ENCODE peak calls at places on chromosomes 6 and 20, in five cellular contexts. T, L, B, D and W are unnamed samples.

GRCh38 chr6:133404728-133405127 is 163.6 kb downstream of the EYA4 start:
- DNase-seq in B (no peak), D (no peak), T (no peak), L (no peak), W (no peak)

GRCh38 chr6:109236140-109237081 is 141.1 kb downstream of the CEP57L1 start:
- DNase-seq in B (no peak), L (peak), T (peak), D (peak), W (peak)

GRCh38 chr20:11200423-11200822 is 526.6 kb upstream of the JAG1 start:
- DNase-seq in D (no peak), B (no peak), L (no peak), T (no peak), W (no peak)

GRCh38 chr6:43856005-43856765 is 86.2 kb downstream of the VEGFA start:
- DNase-seq in B (peak), T (peak), L (no peak), D (no peak), W (no peak)

GRCh38 chr20:17875981-17876385 is 92.6 kb downstream of the SNX5 start:
- DNase-seq in T (no peak), B (peak), D (no peak), L (no peak), W (no peak)

GRCh38 chr20:49185071-49185757 is 2.9 kb downstream of the STAU1 start:
- DNase-seq in B (no peak), T (no peak), L (no peak), D (no peak), W (no peak)

GRCh38 chr6:149236584-149236983 is 80.9 kb upstream of the TAB2 start:
- DNase-seq in D (no peak), B (peak), L (no peak), T (no peak), W (no peak)

GRCh38 chr6:131510094-131510493 is 62.9 kb upstream of the ARG1 start:
- DNase-seq in T (no peak), B (no peak), L (no peak), D (peak), W (peak)

GRCh38 chr20:51382111-51382985 is 160.2 kb downstream of the NFATC2 start:
- DNase-seq in L (no peak), B (no peak), T (no peak), D (no peak), W (no peak)

GRCh38 chr6:15400572-15401004 is 154.7 kb downstream of the JARID2 start:
- DNase-seq in L (peak), D (no peak), T (peak), B (peak), W (peak)

GRCh38 chr6:108945686-108946158 is 97.5 kb downstream of the ARMC2 start:
- DNase-seq in D (no peak), T (no peak), B (peak), L (peak), W (no peak)

GRCh38 chr20:52410746-52411317 is 219.3 kb upstream of the ZFP64 start:
- DNase-seq in T (no peak), B (peak), D (no peak), L (no peak), W (no peak)

GRCh38 chr20:9460518-9460917 is 53.9 kb upstream of the LAMP5 start:
- DNase-seq in B (peak), T (no peak), D (no peak), L (no peak), W (no peak)

GRCh38 chr20:9454781-9455180 is 59.6 kb upstream of the LAMP5 start:
- DNase-seq in B (no peak), T (no peak), D (no peak), L (no peak), W (no peak)

GRCh38 chr20:9457055-9457454 is 57.3 kb upstream of the LAMP5 start:
- DNase-seq in T (no peak), B (no peak), D (peak), L (no peak), W (peak)

DNA sequence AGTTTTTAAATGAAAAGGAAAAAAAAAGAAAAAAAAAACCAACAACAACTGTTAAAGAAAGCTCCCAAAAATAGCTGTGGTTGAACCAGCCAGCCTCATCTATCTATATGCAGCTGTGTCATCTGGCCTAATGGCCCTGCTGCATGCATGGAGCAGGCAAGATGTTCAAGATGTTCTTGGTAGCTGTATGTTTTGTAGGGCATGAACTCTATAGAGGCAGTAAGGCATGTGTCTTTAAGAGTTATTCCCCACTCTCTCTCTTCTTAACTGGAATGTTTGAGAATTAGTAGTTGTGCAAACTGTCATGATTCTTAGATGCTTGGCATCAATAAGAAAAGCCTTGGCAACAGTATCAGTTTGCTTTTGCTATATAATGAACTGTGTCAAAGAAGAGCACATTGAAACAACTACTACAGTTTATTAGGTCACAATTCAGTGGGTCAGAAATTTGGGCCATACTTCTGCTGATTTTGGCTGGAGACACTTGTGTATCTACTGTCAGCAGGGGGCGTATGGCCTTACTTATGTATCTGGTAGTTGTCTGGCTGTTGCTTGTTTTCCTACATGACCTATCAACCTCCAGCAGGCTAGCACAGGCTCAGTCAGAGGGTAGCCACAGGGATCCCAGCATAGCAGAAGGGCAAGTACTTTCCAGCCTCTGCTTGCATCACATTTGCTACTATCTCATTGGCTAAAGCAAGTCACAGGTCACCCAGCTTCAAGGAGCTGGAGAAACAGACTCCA is 56.1 kb upstream of the LAMP5 start:
- DNase-seq in D (peak), B (peak), L (no peak), T (no peak), W (peak)
- TF ChIP-seq CTCF in D (peak), B (peak), L (no peak), T (peak), W (peak)

DNA sequence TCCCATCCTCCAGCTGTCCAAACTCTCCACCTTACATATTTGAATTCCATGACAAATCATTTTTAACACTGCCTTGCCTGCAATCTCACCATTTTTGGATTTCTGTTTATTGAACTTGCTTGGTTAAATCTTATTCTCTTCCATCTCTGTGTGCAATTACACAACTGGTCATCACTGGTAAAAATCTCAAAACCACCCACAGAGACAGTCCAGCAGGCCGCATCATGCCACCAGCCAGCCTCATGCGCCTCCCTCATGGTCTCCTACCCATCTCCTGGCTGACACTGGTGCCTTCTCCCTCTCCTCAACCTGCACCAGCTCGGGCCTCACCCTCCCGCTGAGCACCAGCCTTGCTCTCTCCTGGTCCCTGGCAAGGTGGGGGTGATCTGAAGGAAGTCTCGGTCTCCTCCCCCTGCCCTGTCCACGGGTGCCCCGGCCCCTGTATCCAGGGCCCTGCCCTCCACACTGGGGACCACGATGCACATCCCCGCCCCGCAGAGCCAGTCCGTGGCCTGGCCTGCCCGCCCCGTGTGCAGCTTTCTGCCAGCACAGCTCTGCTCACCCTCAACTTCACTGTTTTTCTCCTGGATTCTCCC is 92.0 kb downstream of the THBS2 start:
- DNase-seq in T (no peak), L (no peak), B (no peak), D (no peak), W (no peak)
- H3K4me3 ChIP-seq in T (no peak), L (no peak), B (no peak), D (no peak), W (no peak)

DNA sequence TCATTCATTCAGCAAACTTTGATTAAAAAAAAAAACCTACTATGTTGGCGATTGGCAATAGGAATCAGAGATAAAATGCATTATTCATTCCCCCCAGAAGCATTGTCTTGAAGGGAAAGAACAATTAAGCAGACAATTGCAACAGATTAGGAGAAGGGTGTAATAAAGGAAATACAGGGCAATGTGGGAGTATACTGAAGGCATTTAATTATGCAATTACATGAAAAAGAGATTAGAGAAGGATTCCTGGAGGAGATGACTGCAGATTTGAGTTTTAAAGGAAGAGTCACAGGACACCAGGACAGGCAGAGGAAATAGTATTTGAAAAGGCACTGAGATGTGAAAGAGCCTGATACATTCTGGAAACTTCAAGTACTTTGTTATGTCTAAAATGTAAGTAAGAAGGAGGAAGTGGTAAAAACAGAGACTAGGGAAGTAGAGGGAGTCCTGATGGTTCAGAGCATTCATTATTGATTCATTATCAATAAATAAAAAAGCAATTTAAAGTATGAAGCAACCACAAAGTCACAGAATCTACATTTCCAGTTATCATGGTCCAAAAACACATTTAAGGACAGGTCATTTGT is 43.7 kb downstream of the THEMIS start:
- DNase-seq in T (no peak), L (no peak), D (no peak), B (peak), W (no peak)
- TF ChIP-seq CTCF in T (no peak), L (no peak), D (no peak), B (no peak), W (no peak)

GRCh38 chr6:129186988-129187387 is 304.1 kb downstream of the LAMA2 start:
- DNase-seq in B (peak), T (no peak), L (no peak), D (no peak), W (no peak)
- H3K4me3 ChIP-seq in B (no peak), T (no peak), L (no peak), D (no peak), W (no peak)

GRCh38 chr6:88179692-88180091 is 13.5 kb upstream of the CNR1 start:
- DNase-seq in B (no peak), T (no peak), L (no peak), D (peak), W (peak)
- TF ChIP-seq CTCF in B (no peak), T (no peak), L (no peak), D (peak), W (peak)

GRCh38 chr6:117448732-117449131 is 23.0 kb upstream of the ROS1 start:
- DNase-seq in L (no peak), B (peak), T (no peak), D (no peak), W (no peak)

GRCh38 chr6:117448011-117448410 is 22.3 kb upstream of the ROS1 start:
- DNase-seq in B (peak), T (no peak), L (no peak), D (no peak), W (no peak)

GRCh38 chr6:117446851-117447250 is 21.1 kb upstream of the ROS1 start:
- DNase-seq in L (no peak), D (no peak), B (no peak), T (no peak), W (no peak)

GRCh38 chr6:117451607-117452164 is 25.9 kb upstream of the ROS1 start:
- DNase-seq in L (no peak), T (no peak), B (peak), D (no peak), W (no peak)

GRCh38 chr6:117449549-117450439 is 24.1 kb upstream of the ROS1 start:
- DNase-seq in T (peak), L (peak), D (peak), B (peak), W (peak)
- H3K4me3 ChIP-seq in T (no peak), L (no peak), D (no peak), B (no peak), W (no peak)

GRCh38 chr20:47250360-47250759 is 106.1 kb downstream of the ZMYND8 start:
- DNase-seq in T (no peak), D (no peak), L (no peak), B (no peak), W (no peak)
- TF ChIP-seq CTCF in T (no peak), D (no peak), L (no peak), B (no peak), W (no peak)

DNA sequence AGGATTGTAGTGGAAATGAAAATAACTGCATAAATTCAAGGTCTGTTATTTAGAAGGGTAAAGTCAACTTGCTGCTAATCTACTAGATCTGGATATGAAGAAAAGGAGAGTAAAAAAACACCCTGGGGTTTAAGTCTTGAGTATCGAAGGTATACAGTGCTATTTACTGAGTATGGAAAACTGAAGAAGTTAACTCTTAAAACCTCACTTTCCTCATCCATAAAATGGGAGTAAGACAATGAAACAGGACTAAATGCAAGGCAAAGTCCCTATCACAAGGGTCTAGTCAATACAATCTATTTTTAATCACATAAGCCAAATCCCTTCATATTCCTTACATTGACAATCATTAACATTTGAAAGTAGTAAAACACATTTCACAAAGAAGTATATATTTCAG is 2.2 kb downstream of the FBXO5 start:
- DNase-seq in T (no peak), B (no peak), D (no peak), L (no peak), W (no peak)
- H3K4me3 ChIP-seq in T (peak), B (peak), D (peak), L (no peak), W (peak)